ENCODE peak calls at places on chromosomes 2 and 18, in seven cellular contexts. T, U, D, K, E, A and P are unnamed samples. For H3K4me1, the result is how much of the 10 kb centered on the place peaks cover.

GRCh38 chr2:127516031-127516430 is 10.3 kb downstream of the IWS1 start:
- DNase-seq in A (peak), K (peak), D (peak), T (peak), E (peak), U (no peak), P (no peak)

GRCh38 chr18:77063256-77063655 is 69.3 kb downstream of the MBP start:
- DNase-seq in K (no peak), E (no peak), T (peak), A (peak), U (peak), D (peak), P (peak)

GRCh38 chr2:9112079-9112721 is 94.4 kb upstream of the ASAP2 start:
- DNase-seq in A (no peak), T (peak), D (peak), U (no peak), K (peak), E (no peak), P (peak)

GRCh38 chr2:178865537-178865936 is 58.3 kb upstream of the TTN start:
- DNase-seq in D (no peak), A (no peak), U (no peak), T (peak), E (no peak), K (no peak), P (no peak)

GRCh38 chr2:148642112-148642744 is 2.3 kb upstream of the EPC2 start:
- DNase-seq in D (no peak), T (no peak), U (no peak), A (no peak), E (no peak), K (no peak), P (no peak)

GRCh38 chr2:238202326-238203103 is 980 bp downstream of the ILKAP start:
- DNase-seq in A (no peak), D (peak), K (no peak), T (peak), U (peak), E (no peak), P (peak)

GRCh38 chr18:27223570-27224340 is 38.6 kb upstream of the CHST9 start:
- DNase-seq in E (no peak), U (peak), T (no peak), A (no peak), K (no peak), D (no peak), P (no peak)

GRCh38 chr2:111247491-111247890 is 126.8 kb downstream of the BCL2L11 start:
- DNase-seq in K (no peak), E (no peak), A (no peak), U (no peak), T (no peak), D (no peak), P (no peak)

GRCh38 chr2:177727577-177728351 is 335.2 kb downstream of the AGPS start:
- DNase-seq in D (no peak), A (no peak), T (no peak), U (no peak), E (no peak), K (no peak), P (no peak)

GRCh38 chr2:65479528-65479927 is 47.1 kb upstream of the SPRED2 start:
- DNase-seq in A (no peak), K (no peak), D (no peak), T (no peak), U (peak), E (no peak), P (no peak)

GRCh38 chr2:198100323-198100722 is 295.9 kb downstream of the PLCL1 start:
- DNase-seq in K (no peak), D (peak), E (no peak), A (no peak), T (no peak), U (no peak), P (no peak)

GRCh38 chr2:169109502-169110409 is 40.4 kb downstream of the DHRS9 start:
- DNase-seq in U (peak), E (peak), T (peak), D (peak), A (peak), K (peak), P (no peak)

GRCh38 chr2:27211241-27211942 is 449 bp upstream of the ATRAID start:
- DNase-seq in T (no peak), E (no peak), U (peak), K (no peak), D (no peak), A (no peak), P (peak)

GRCh38 chr2:30400151-30400954 is 46.7 kb upstream of the LCLAT1 start:
- DNase-seq in A (no peak), K (no peak), T (no peak), E (no peak), D (no peak), U (no peak), P (no peak)
- H3K27ac ChIP-seq in A (no peak), K (no peak), T (no peak), E (no peak), D (no peak), U (no peak), P (no peak)

GRCh38 chr2:120863661-120864320 is 128.1 kb downstream of the GLI2 start:
- DNase-seq in D (peak), E (peak), U (no peak), T (peak), K (peak), A (peak), P (peak)
- H3K4me1 ChIP-seq in D (half or more), E (under half), U (half or more), T (under half), K (under half), A (under half), P (under half)

GRCh38 chr18:44598514-44598913 is 82.2 kb upstream of the SETBP1 start:
- DNase-seq in U (peak), T (no peak), E (no peak), D (no peak), K (no peak), A (no peak), P (no peak)
- TF ChIP-seq CTCF in U (peak), T (no peak), E (no peak), D (no peak), K (no peak), A (no peak), P (no peak)

DNA sequence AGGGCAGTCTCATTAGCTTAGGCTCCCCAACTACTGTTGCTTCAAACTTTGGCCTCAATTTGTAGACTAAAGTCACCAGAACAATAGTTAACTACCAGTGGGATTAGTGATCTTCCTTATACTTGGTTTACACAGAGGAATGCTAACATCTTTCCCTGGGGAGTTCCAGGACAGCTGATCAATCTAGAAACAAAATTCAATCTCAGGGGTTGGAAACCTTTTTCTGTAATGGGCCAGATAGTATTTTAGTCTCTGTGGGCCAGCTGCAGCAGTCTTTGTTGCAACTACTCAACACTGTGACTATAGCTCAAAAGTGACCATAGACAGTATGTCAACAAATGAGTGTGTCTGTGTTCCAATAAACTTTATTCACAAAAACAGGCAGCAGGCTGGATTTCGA is 85.7 kb downstream of the METTL8 start:
- DNase-seq in K (no peak), E (no peak), T (no peak), A (no peak), U (no peak), D (peak), P (no peak)
- H3K27ac ChIP-seq in K (no peak), E (no peak), T (no peak), A (no peak), U (no peak), D (peak), P (no peak)

GRCh38 chr2:217325810-217326209 is 465.9 kb upstream of the TNP1 start:
- DNase-seq in T (no peak), K (no peak), E (no peak), D (no peak), A (no peak), U (no peak), P (peak)

GRCh38 chr2:217326238-217327022 is 466.6 kb upstream of the TNP1 start:
- DNase-seq in A (no peak), U (no peak), K (no peak), E (no peak), D (no peak), T (no peak), P (peak)

GRCh38 chr2:217330647-217331046 is 470.8 kb upstream of the TNP1 start:
- DNase-seq in E (no peak), U (no peak), D (no peak), K (no peak), T (no peak), A (no peak), P (no peak)

GRCh38 chr2:217329023-217329431 is 469.2 kb upstream of the TNP1 start:
- DNase-seq in U (no peak), E (no peak), K (no peak), A (no peak), T (no peak), D (peak), P (no peak)

GRCh38 chr2:217327981-217328760 is 468.3 kb upstream of the TNP1 start:
- DNase-seq in K (no peak), E (no peak), T (no peak), D (no peak), U (no peak), A (no peak), P (no peak)
- H3K4me1 ChIP-seq in K (under half), E (under half), T (under half), D (under half), U (under half), A (under half), P (under half)

DNA sequence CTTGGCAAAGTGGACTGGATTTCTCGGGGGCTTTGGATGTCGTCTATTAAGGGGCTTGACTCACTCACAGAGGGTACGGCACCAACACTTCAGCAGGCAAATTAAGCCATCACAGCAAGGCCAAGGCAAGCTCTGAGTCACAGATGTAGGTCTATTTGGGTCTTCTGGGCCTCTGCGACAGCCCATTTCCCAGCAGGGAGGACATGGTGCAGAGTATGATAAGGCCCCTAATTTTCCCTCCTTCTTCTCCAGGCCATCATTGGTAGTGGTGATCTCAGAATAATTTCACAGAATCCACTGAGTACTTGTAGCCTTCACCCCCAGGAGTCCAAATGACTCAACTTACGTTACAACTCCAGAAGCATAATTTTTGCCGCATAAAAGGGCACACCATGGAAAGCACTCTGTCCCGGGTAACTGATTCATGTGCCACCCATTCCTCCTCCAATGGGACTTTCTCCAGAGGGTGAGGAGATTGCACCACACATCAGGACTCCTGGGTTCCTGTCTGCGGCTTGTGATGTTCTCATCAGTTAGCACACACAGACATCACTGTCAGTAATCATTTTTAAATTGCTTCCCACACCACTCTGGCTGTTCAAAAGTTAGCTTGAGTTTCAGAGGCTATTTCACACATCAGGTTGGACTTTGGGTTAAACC is 164.9 kb downstream of the TXNL1 start:
- DNase-seq in E (no peak), U (no peak), A (no peak), T (no peak), K (no peak), D (no peak), P (no peak)
- TF ChIP-seq CTCF in E (no peak), U (no peak), A (no peak), T (no peak), K (no peak), D (no peak), P (no peak)

GRCh38 chr2:220660277-220661155 is 911.6 kb downstream of the EPHA4 start:
- DNase-seq in T (peak), E (no peak), D (no peak), A (no peak), K (no peak), U (peak), P (peak)
- H3K27ac ChIP-seq in T (no peak), E (no peak), D (no peak), A (no peak), K (no peak), U (no peak), P (no peak)

DNA sequence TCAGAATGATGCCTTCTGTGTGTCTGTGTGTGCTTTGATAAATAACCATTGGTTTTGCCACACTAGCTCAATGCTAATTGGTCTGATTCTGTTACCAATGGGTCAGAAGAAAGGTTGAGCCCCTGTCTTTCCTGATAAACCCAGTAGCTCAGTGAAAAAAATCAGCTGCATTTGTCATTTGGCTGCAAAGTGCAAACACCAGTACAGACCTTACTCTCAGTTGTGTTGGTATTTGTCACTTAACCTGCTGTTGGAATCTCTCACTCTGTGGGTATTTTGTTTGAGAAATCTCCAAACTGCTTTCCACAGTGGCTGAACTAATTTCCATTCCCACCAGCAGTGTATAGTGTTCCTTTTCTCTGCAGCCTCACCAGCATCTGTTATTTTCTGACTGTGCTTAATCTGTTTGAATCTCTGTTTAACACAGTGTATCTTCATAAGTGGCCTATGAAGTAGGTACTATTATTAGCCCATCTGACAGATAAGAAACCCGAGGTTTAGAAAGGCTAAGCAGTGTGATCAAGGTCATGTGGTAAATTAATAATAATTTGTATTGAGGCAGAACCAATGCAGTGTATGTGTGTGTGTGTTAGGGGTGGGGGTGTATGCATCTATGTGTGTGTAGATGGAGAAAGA is 26.7 kb downstream of the LIMS1 start:
- DNase-seq in K (no peak), D (no peak), A (no peak), T (no peak), U (no peak), E (no peak), P (no peak)
- H3K4me1 ChIP-seq in K (under half), D (under half), A (under half), T (under half), U (under half), E (under half), P (under half)

DNA sequence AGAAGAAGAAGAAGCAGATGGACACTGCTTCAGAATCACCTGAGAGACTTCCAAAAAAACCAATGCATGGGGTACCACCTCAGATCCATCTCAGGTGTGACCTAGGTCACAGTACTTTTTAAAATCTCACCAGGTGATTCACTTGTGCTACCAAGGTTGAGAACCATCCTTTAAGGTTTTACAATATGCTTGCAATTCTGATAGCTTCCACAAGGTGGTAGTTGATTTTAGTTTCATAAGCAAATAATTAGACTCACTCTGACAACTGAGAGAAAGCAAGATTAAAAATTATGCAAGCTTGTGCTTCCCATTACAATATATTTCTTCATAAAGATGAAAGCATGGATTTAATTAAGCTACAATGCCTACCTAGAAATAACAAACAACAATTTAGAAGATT is 355.1 kb downstream of the EN1 start:
- DNase-seq in D (peak), A (no peak), U (peak), E (no peak), T (peak), K (no peak), P (no peak)
- TF ChIP-seq CTCF in D (peak), A (no peak), U (peak), E (peak), T (peak), K (no peak), P (peak)

GRCh38 chr2:209638346-209638745 is 133.3 kb upstream of the UNC80 start:
- DNase-seq in A (no peak), U (no peak), E (no peak), K (no peak), T (peak), D (peak), P (peak)
- H3K27ac ChIP-seq in A (no peak), U (no peak), E (no peak), K (no peak), T (no peak), D (no peak), P (peak)